ENCODE peak calls at places on chromosomes 13 and 19, in four cellular contexts. J is A172; F is stimulated activated CD8-positive, alpha-beta memory T cell treated with anti-CD3 and anti-CD28 coated beads, Interleukin-4, amount 100 ng/mL, for 1 hour; M is A549. C is an unnamed sample.

GRCh38 chr19:31356587-31357314 is 7.5 kb upstream of the TSHZ3 start:
- DNase-seq in F (no peak), M (no peak), J (no peak), C (no peak)

GRCh38 chr13:41603917-41604316 is 146.6 kb downstream of the RGCC start:
- DNase-seq in J (peak), F (no peak), M (peak), C (no peak)

GRCh38 chr13:27751953-27752352 is 40.3 kb upstream of the GSX1 start:
- DNase-seq in F (no peak), M (no peak), J (no peak), C (no peak)

GRCh38 chr19:49801966-49802661 is 11.0 kb downstream of the FUZ start:
- DNase-seq in M (no peak), J (peak), F (no peak), C (no peak)

GRCh38 chr13:84896128-84896527 is 903.1 kb downstream of the SLITRK6 start:
- DNase-seq in F (no peak), J (peak), M (no peak), C (no peak)

GRCh38 chr19:48745208-48745995 is 1.3 kb downstream of the IZUMO1 start:
- DNase-seq in J (no peak), M (peak), F (no peak), C (no peak)

GRCh38 chr13:43682698-43683097 is 104.1 kb downstream of the ENOX1 start:
- DNase-seq in M (no peak), J (no peak), F (no peak), C (no peak)

GRCh38 chr13:39105110-39105509 is 66.9 kb downstream of the NHLRC3 start:
- DNase-seq in M (no peak), J (no peak), F (no peak), C (no peak)

GRCh38 chr19:46599716-46600392 is 1.3 kb upstream of the CALM3 start:
- DNase-seq in F (no peak), J (no peak), M (no peak), C (no peak)

GRCh38 chr19:19444694-19445155 is 39.2 kb downstream of the GATAD2A start:
- DNase-seq in M (no peak), J (peak), F (no peak), C (no peak)

GRCh38 chr19:11598103-11598483 is 810 bp downstream of the ZNF627 start:
- DNase-seq in M (no peak), F (no peak), J (no peak), C (no peak)

GRCh38 chr13:112353856-112354255 is 22.3 kb upstream of the SPACA7 start:
- DNase-seq in J (no peak), F (no peak), M (no peak), C (no peak)

GRCh38 chr13:36151591-36151990 is 20.4 kb upstream of the DCLK1 start:
- DNase-seq in F (no peak), M (no peak), J (no peak), C (no peak)

GRCh38 chr13:93227906-93228801 is 1.5 kb downstream of the GPC6 start:
- DNase-seq in M (no peak), F (no peak), J (peak), C (no peak)

GRCh38 chr13:86006317-86006716 is 207.1 kb upstream of the SLITRK6 start:
- DNase-seq in J (no peak), F (no peak), M (no peak), C (no peak)

GRCh38 chr19:15285896-15286591 is 46.3 kb downstream of the BRD4 start:
- DNase-seq in F (no peak), M (no peak), J (no peak), C (no peak)

GRCh38 chr13:30881931-30882899 is 23.9 kb upstream of the MEDAG start:
- DNase-seq in M (no peak), F (no peak), J (no peak), C (no peak)

GRCh38 chr13:84487681-84488080 is 605.4 kb upstream of the SLITRK1 start:
- DNase-seq in J (no peak), M (no peak), F (no peak), C (no peak)

GRCh38 chr13:96650301-96650886 is 343.9 kb downstream of the OXGR1 start:
- DNase-seq in F (no peak), J (peak), M (no peak), C (no peak)

GRCh38 chr19:50949792-50950320 is 3.0 kb downstream of the KLK5 start:
- DNase-seq in J (no peak), F (no peak), M (no peak), C (no peak)

GRCh38 chr19:47778089-47778953 is at the start of gene SELENOW:
- DNase-seq in M (peak), J (peak), F (peak), C (no peak)

GRCh38 chr19:5102520-5102919 is 133.6 kb downstream of the KDM4B start:
- DNase-seq in J (no peak), F (no peak), M (no peak), C (no peak)

GRCh38 chr19:41299755-41300089 is 10.2 kb upstream of the CCDC97 start:
- DNase-seq in F (no peak), J (no peak), M (no peak), C (no peak)

GRCh38 chr19:38044267-38045111 is 137.5 kb downstream of the SIPA1L3 start:
- DNase-seq in M (no peak), J (no peak), F (no peak), C (no peak)

C was measured in SIG-M5.